ENCODE peak calls at places on chromosomes 6 and 20, in six cellular contexts. R is K562, Q is HepG2, L is GM12892, H is GM12878, Y is H1. T is an unnamed sample.

GRCh38 chr6:5214570-5215052 is 46.1 kb downstream of the LYRM4 start:
- DNase-seq in R (peak), Q (peak), L (no peak), H (no peak), Y (peak), T (no peak)

GRCh38 chr20:34364013-34364382 is 925 bp downstream of the ITCH start:
- DNase-seq in R (no peak), Q (no peak), L (no peak), H (no peak), Y (no peak), T (no peak)

GRCh38 chr6:126927841-126928240 is 190.6 kb upstream of the RSPO3 start:
- DNase-seq in R (no peak), Q (no peak), L (no peak), H (no peak), Y (no peak), T (no peak)

GRCh38 chr6:47165918-47166317 is 123.8 kb upstream of the ADGRF1 start:
- DNase-seq in R (no peak), Q (no peak), L (no peak), H (peak), Y (no peak), T (no peak)

GRCh38 chr6:134938896-134939295 is 11.0 kb downstream of the ALDH8A1 start:
- DNase-seq in R (no peak), Q (no peak), L (no peak), H (peak), Y (no peak), T (peak)

GRCh38 chr20:11231742-11232141 is 557.9 kb upstream of the JAG1 start:
- DNase-seq in R (no peak), Q (no peak), L (no peak), H (no peak), Y (no peak), T (no peak)

GRCh38 chr6:122995930-122996796 is at the start of gene CLVS2:
- DNase-seq in R (no peak), Q (no peak), L (no peak), H (no peak), Y (peak), T (no peak)

GRCh38 chr6:37142047-37142614 is 27.8 kb upstream of the PIM1 start:
- DNase-seq in R (no peak), Q (no peak), L (no peak), H (no peak), Y (no peak), T (no peak)

GRCh38 chr20:46931699-46932098 is 37.1 kb downstream of the EYA2 start:
- DNase-seq in R (no peak), Q (no peak), L (no peak), H (no peak), Y (no peak), T (no peak)

GRCh38 chr6:82364087-82365010 is 732 bp downstream of the TPBG start:
- DNase-seq in R (no peak), Q (no peak), L (peak), H (no peak), Y (peak), T (peak)

GRCh38 chr20:757509-757908 is 10.8 kb downstream of the SLC52A3 start:
- DNase-seq in R (no peak), Q (no peak), L (no peak), H (no peak), Y (no peak), T (no peak)

GRCh38 chr6:81767163-81768000 is 14.9 kb upstream of the TENT5A start:
- DNase-seq in R (no peak), Q (peak), L (no peak), H (no peak), Y (no peak), T (no peak)

GRCh38 chr6:33174784-33175183 is 17.5 kb downstream of the COL11A2 start:
- DNase-seq in R (no peak), Q (no peak), L (no peak), H (no peak), Y (no peak), T (no peak)

GRCh38 chr6:34514593-34515472 is 41.3 kb downstream of the SPDEF start:
- DNase-seq in R (peak), Q (no peak), L (no peak), H (no peak), Y (peak), T (no peak)

GRCh38 chr6:55636406-55637102 is 57.6 kb upstream of the HMGCLL1 start:
- DNase-seq in R (no peak), Q (no peak), L (no peak), H (no peak), Y (no peak), T (no peak)

GRCh38 chr6:113732384-113732966 is 124.7 kb upstream of the MARCKS start:
- DNase-seq in R (no peak), Q (peak), L (no peak), H (no peak), Y (peak), T (no peak)

GRCh38 chr6:135428078-135428477 is 69.5 kb downstream of the AHI1 start:
- DNase-seq in R (no peak), Q (no peak), L (no peak), H (no peak), Y (no peak), T (no peak)

GRCh38 chr20:24589845-24590192 is 120.4 kb downstream of the SYNDIG1 start:
- DNase-seq in R (no peak), Q (no peak), L (no peak), H (no peak), Y (peak), T (no peak)

GRCh38 chr6:156808287-156808686 is 31.1 kb downstream of the ARID1B start:
- DNase-seq in R (no peak), Q (no peak), L (no peak), H (no peak), Y (no peak), T (no peak)

GRCh38 chr6:18204691-18205090 is 49.5 kb downstream of the KDM1B start:
- DNase-seq in R (no peak), Q (no peak), L (no peak), H (no peak), Y (no peak), T (no peak)

GRCh38 chr20:53735536-53736050 is 142.0 kb upstream of the ZNF217 start:
- DNase-seq in R (no peak), Q (no peak), L (no peak), H (no peak), Y (no peak), T (no peak)

GRCh38 chr6:151490996-151491395 is 2.8 kb upstream of the CCDC170 start:
- DNase-seq in R (no peak), Q (no peak), L (no peak), H (no peak), Y (no peak), T (no peak)

GRCh38 chr6:87909849-87910248 is 137.8 kb upstream of the SPACA1 start:
- DNase-seq in R (no peak), Q (no peak), L (no peak), H (no peak), Y (no peak), T (no peak)

GRCh38 chr20:6473197-6473596 is 294.3 kb upstream of the BMP2 start:
- DNase-seq in R (no peak), Q (no peak), L (no peak), H (no peak), Y (no peak), T (no peak)

GRCh38 chr20:20462185-20462584 is 94.3 kb downstream of the INSM1 start:
- DNase-seq in R (no peak), Q (no peak), L (no peak), H (no peak), Y (no peak), T (no peak)

GRCh38 chr20:55211481-55211880 is 736.1 kb downstream of the DOK5 start:
- DNase-seq in R (no peak), Q (no peak), L (no peak), H (no peak), Y (no peak), T (no peak)

DNA sequence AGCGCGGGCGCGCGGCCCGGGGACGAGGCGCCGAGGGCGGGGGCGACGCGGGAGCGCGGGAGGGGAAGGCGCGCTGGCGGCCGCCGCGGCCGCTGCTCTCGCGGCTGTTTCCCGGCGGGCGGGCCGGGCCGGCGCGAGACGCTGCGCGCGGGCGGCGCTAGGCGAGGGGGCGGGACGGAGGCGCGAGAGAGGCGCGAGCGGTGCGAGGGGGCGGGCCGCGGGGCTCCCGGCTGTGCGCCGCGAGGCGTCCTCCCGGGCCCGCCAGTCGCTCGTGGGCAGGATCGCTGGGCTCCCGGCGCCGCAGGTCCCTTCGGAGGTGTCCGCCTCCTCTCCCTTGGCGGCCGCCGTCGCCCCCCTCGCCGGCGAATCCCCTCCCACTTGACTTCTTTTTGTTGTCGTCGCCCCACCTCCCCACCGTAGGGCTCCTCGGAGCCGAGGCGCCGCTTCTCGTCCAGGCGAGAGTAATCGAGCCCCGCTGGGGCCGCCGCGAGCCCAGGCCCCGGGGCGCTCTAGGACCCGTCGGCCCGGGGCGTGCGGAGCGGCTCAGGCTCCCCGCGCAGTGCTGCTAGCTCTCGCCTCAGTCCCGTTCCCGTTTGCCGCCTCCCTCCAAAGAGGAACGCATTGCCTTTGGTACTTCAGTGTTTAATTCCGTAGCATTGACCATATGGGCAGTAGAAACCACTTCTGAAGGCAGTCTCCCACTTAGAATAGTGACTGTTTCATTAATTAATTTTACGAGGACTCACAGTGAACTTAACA is at the start of gene RANBP9:
- DNase-seq in R (peak), Q (peak), L (peak), H (peak), Y (peak), T (peak)
- TF ChIP-seq POLR2A in R (peak), Q (peak), L (peak), H (peak), Y (peak), T (peak)

GRCh38 chr20:43752561-43753301 is 25.9 kb upstream of the GTSF1L start:
- DNase-seq in R (no peak), Q (no peak), L (peak), H (peak), Y (no peak), T (no peak)
- TF ChIP-seq TAF1 in R (no peak), Q (no peak), L (no peak), H (no peak), Y (no peak), T (peak)

DNA sequence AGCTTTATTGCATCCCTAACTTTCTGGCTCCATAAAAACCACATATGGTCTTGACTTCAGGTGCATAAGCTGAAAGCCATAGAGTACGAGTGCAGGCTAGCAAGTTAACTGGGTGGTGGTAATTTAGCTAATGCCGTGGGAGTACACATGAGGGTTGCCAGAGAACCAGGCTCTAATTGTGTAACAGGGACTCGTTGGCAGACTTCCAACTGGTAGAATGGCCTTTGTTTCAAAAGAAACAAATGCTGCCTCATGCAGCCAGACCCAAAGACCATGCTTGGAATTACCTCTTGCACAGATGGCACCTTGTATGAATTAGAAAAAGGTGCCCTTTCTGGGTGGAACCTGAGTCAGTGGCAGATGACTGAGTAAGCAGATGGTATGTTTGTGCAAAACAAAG is 73.2 kb downstream of the LY86 start:
- DNase-seq in R (no peak), Q (peak), L (no peak), H (no peak), Y (no peak), T (no peak)
- TF ChIP-seq POLR2AphosphoS5 in R (no peak), Q (no peak), L (no peak), H (no peak), Y (no peak), T (no peak)

GRCh38 chr6:152982768-152983636 is at the start of gene FBXO5:
- DNase-seq in R (peak), Q (peak), L (peak), H (peak), Y (peak), T (peak)
- TF ChIP-seq POLR2A in R (peak), Q (peak), L (peak), H (peak), Y (peak), T (peak)

DNA sequence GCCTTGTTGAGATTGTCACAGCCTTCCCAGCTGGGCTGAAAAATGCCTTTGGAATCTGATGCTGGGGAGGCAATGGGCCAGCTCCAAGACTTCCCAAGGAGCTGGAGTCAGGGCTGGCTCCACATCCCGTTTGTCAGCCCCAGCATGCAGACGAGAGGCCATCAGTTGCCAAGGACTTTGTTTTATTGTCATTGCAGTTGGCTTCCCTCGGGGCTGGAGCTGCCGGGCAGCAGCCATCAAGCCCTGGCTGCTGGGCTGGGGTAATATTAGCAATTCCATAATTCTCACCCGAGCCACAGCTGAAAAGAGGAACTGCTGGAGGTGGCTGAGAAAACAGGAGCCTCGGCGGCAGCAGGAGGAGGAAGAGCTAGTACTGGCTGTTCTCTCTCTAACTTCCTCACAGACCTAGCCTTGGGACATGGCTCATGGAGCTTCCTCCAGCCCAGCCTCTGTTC is 182.5 kb downstream of the CDC5L start:
- DNase-seq in R (no peak), Q (no peak), L (no peak), H (no peak), Y (no peak), T (no peak)
- TF ChIP-seq TAF1 in R (no peak), Q (no peak), L (no peak), H (no peak), Y (no peak), T (no peak)

GRCh38 chr20:63016514-63017075 is 9.8 kb upstream of the BHLHE23 start:
- DNase-seq in R (no peak), Q (no peak), L (no peak), H (no peak), Y (no peak), T (no peak)
- TF ChIP-seq POLR2AphosphoS5 in R (no peak), Q (no peak), L (no peak), H (no peak), Y (no peak), T (no peak)

DNA sequence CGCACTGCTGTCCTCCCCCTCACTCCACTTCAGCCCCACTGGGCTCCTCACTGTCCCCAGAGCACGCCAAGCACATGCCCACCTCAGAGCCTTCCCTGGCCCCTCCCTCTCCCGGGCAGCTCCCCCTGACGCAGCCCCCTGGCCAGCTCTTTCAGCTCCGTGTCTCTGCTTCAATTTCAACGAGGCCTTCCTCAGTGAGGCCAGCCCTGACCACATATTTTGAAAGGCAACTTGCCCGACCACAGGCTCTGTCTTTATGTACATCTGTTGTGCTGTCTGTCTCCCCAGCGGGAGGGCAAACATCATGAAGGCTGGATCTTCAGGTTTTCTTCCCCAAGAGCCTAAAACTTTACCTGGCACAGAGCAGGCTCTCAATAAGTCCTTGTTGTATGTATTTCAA is 44.6 kb downstream of the JPH2 start:
- DNase-seq in R (no peak), Q (no peak), L (no peak), H (no peak), Y (no peak), T (no peak)
- TF ChIP-seq POLR2A in R (no peak), Q (no peak), L (no peak), H (no peak), Y (no peak), T (no peak)

DNA sequence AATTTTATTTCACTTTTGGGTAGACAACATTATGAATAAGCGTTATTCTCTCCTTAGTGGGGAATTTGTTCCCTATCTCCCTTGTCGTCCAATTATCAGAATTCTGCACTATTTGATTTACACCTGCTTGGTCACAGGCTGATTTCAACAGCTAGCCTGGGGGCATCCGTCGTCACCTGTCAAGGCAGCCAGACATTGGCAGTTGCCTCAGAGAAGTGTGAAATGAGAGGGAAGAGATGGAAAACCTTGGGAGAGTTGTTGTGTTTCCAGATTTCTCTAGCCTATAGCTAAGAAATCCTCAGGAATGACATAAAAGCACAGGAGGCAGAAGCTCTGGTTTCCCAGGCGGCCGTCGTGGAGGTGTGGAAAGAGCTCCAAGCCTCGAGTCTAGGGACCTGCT is 902 bp upstream of the GHRH start:
- DNase-seq in R (no peak), Q (no peak), L (no peak), H (no peak), Y (no peak), T (no peak)
- TF ChIP-seq TAF1 in R (no peak), Q (no peak), L (no peak), H (no peak), Y (no peak), T (no peak)

T was measured in GM12891.